ENCODE peak calls at places on chromosomes 16 and 17, in six cellular contexts. One of them, this sample, is unnamed. For H3K4me1, the result is how much of the 10 kb centered on the place peaks cover.

GRCh38 chr16:86078121-86078600 is 179.2 kb downstream of the IRF8 start:
- DNase-seq in HCT116: no peak
- DNase-seq in adrenal gland: no peak
- DNase-seq in esophagus muscularis mucosa: no peak
- DNase-seq in A549: no peak
- DNase-seq in prostate gland: no peak
- DNase-seq in this sample: peak

GRCh38 chr16:14501331-14502255 is 128.5 kb downstream of the PARN start:
- DNase-seq in adrenal gland: peak
- DNase-seq in A549: peak
- DNase-seq in esophagus muscularis mucosa: peak
- DNase-seq in HCT116: peak
- DNase-seq in prostate gland: peak
- DNase-seq in this sample: peak

GRCh38 chr16:79400462-79401149 is 199.9 kb downstream of the MAF start:
- DNase-seq in prostate gland: no peak
- DNase-seq in adrenal gland: no peak
- DNase-seq in A549: no peak
- DNase-seq in esophagus muscularis mucosa: no peak
- DNase-seq in HCT116: no peak
- DNase-seq in this sample: peak

GRCh38 chr16:87138316-87138715 is 178.9 kb downstream of the C16orf95 start:
- DNase-seq in HCT116: no peak
- DNase-seq in A549: no peak
- DNase-seq in esophagus muscularis mucosa: no peak
- DNase-seq in adrenal gland: no peak
- DNase-seq in prostate gland: no peak
- DNase-seq in this sample: no peak

GRCh38 chr17:78173025-78173715 is 4.8 kb downstream of the SYNGR2 start:
- DNase-seq in prostate gland: no peak
- DNase-seq in adrenal gland: no peak
- DNase-seq in HCT116: no peak
- DNase-seq in esophagus muscularis mucosa: no peak
- DNase-seq in A549: no peak
- DNase-seq in this sample: peak

GRCh38 chr16:70301121-70301520 is 2.1 kb downstream of the DDX19B start:
- DNase-seq in adrenal gland: no peak
- DNase-seq in A549: no peak
- DNase-seq in prostate gland: no peak
- DNase-seq in esophagus muscularis mucosa: no peak
- DNase-seq in HCT116: no peak
- DNase-seq in this sample: no peak

GRCh38 chr17:39591958-39592954 is 15.5 kb downstream of the NEUROD2 start:
- DNase-seq in HCT116: peak
- DNase-seq in esophagus muscularis mucosa: no peak
- DNase-seq in A549: peak
- DNase-seq in adrenal gland: no peak
- DNase-seq in prostate gland: no peak
- DNase-seq in this sample: peak

GRCh38 chr17:7707446-7707845 is 2.4 kb downstream of the EFNB3 start:
- DNase-seq in adrenal gland: no peak
- DNase-seq in esophagus muscularis mucosa: no peak
- DNase-seq in prostate gland: no peak
- DNase-seq in HCT116: no peak
- DNase-seq in A549: no peak
- DNase-seq in this sample: no peak

GRCh38 chr16:85690469-85691064 is 1.8 kb upstream of the GINS2 start:
- DNase-seq in esophagus muscularis mucosa: no peak
- DNase-seq in adrenal gland: no peak
- DNase-seq in HCT116: no peak
- DNase-seq in A549: no peak
- DNase-seq in prostate gland: peak
- DNase-seq in this sample: no peak

GRCh38 chr17:3398310-3398709 is at the start of gene OR1E1:
- DNase-seq in HCT116: no peak
- DNase-seq in A549: no peak
- DNase-seq in prostate gland: no peak
- DNase-seq in adrenal gland: no peak
- DNase-seq in esophagus muscularis mucosa: no peak
- DNase-seq in this sample: no peak

GRCh38 chr16:75304521-75305363 is 53.3 kb upstream of the BCAR1 start:
- DNase-seq in HCT116: peak
- DNase-seq in A549: peak
- DNase-seq in esophagus muscularis mucosa: no peak
- DNase-seq in prostate gland: no peak
- DNase-seq in adrenal gland: peak
- DNase-seq in this sample: peak

GRCh38 chr17:44084131-44084538 is 13.6 kb downstream of the G6PC3 start:
- DNase-seq in HCT116: no peak
- DNase-seq in A549: no peak
- DNase-seq in adrenal gland: no peak
- DNase-seq in prostate gland: no peak
- DNase-seq in esophagus muscularis mucosa: no peak
- DNase-seq in this sample: no peak

GRCh38 chr16:9594961-9595360 is 503.5 kb downstream of the HAPSTR1 start:
- DNase-seq in adrenal gland: no peak
- DNase-seq in prostate gland: no peak
- DNase-seq in A549: no peak
- DNase-seq in HCT116: no peak
- DNase-seq in esophagus muscularis mucosa: no peak
- DNase-seq in this sample: no peak

GRCh38 chr17:4032738-4033137 is 68.5 kb upstream of the ATP2A3 start:
- DNase-seq in adrenal gland: no peak
- DNase-seq in esophagus muscularis mucosa: no peak
- DNase-seq in HCT116: no peak
- DNase-seq in prostate gland: no peak
- DNase-seq in A549: no peak
- DNase-seq in this sample: no peak

GRCh38 chr16:46918905-46919792 is 35.0 kb downstream of the GPT2 start:
- DNase-seq in A549: no peak
- DNase-seq in prostate gland: no peak
- DNase-seq in esophagus muscularis mucosa: no peak
- DNase-seq in adrenal gland: peak
- DNase-seq in HCT116: no peak
- DNase-seq in this sample: peak

GRCh38 chr16:9151597-9151996 is 60.2 kb downstream of the HAPSTR1 start:
- DNase-seq in esophagus muscularis mucosa: no peak
- DNase-seq in adrenal gland: no peak
- DNase-seq in prostate gland: no peak
- DNase-seq in HCT116: no peak
- DNase-seq in A549: no peak
- DNase-seq in this sample: no peak

GRCh38 chr17:77783991-77784820 is 174.3 kb upstream of the TNRC6C start:
- DNase-seq in HCT116: no peak
- DNase-seq in prostate gland: no peak
- DNase-seq in esophagus muscularis mucosa: no peak
- DNase-seq in adrenal gland: no peak
- DNase-seq in A549: no peak
- DNase-seq in this sample: no peak

GRCh38 chr16:18969050-18969854 is 14.5 kb upstream of the TMC7 start:
- DNase-seq in adrenal gland: peak
- DNase-seq in prostate gland: peak
- DNase-seq in A549: peak
- DNase-seq in HCT116: peak
- DNase-seq in esophagus muscularis mucosa: peak
- DNase-seq in this sample: peak

GRCh38 chr16:2271848-2272461 is 4.0 kb upstream of the RNPS1 start:
- DNase-seq in HCT116: no peak
- DNase-seq in adrenal gland: no peak
- DNase-seq in A549: no peak
- DNase-seq in prostate gland: no peak
- DNase-seq in esophagus muscularis mucosa: no peak
- DNase-seq in this sample: no peak

GRCh38 chr17:57986841-57987581 is 1.0 kb downstream of the VEZF1 start:
- DNase-seq in prostate gland: peak
- DNase-seq in HCT116: no peak
- DNase-seq in esophagus muscularis mucosa: no peak
- DNase-seq in adrenal gland: peak
- DNase-seq in A549: peak
- DNase-seq in this sample: peak

GRCh38 chr17:45186955-45187354 is 25.3 kb downstream of the HEXIM2 start:
- DNase-seq in esophagus muscularis mucosa: no peak
- DNase-seq in A549: no peak
- DNase-seq in adrenal gland: no peak
- DNase-seq in prostate gland: no peak
- DNase-seq in HCT116: no peak
- DNase-seq in this sample: no peak

DNA sequence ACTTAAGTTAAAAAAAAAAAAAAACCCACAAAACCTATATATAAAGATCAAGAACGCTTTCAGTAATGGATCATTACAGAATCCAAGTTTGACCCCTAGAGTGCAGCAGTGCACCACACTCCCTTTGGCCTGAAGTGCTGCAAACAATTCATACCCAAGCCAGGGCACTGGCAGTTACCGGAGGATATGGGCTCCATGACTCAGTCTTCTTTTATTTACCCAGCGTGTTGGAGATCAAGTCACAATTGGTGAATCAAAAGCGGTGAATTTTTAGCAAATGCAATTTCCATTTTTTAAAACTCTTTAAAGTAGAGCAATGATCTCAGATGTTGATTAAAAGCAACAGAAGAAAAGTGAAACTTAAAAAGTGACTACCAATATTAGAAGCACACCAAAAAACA is 46.5 kb downstream of the ZNF652 start:
- DNase-seq in esophagus muscularis mucosa: no peak
- DNase-seq in A549: peak
- DNase-seq in prostate gland: peak
- DNase-seq in adrenal gland: peak
- DNase-seq in HCT116: peak
- DNase-seq in this sample: peak
- TF ChIP-seq POLR2A in esophagus muscularis mucosa: no peak
- TF ChIP-seq POLR2A in A549: no peak
- TF ChIP-seq POLR2A in prostate gland: no peak
- TF ChIP-seq POLR2A in adrenal gland: no peak
- TF ChIP-seq POLR2A in HCT116: no peak
- TF ChIP-seq POLR2A in this sample: no peak

GRCh38 chr16:89355036-89355435 is 135.3 kb downstream of the ANKRD11 start:
- DNase-seq in HCT116: no peak
- DNase-seq in adrenal gland: no peak
- DNase-seq in esophagus muscularis mucosa: no peak
- DNase-seq in prostate gland: no peak
- DNase-seq in A549: no peak
- DNase-seq in this sample: no peak

GRCh38 chr16:89354325-89354724 is 136.0 kb downstream of the ANKRD11 start:
- DNase-seq in esophagus muscularis mucosa: no peak
- DNase-seq in HCT116: no peak
- DNase-seq in adrenal gland: no peak
- DNase-seq in A549: no peak
- DNase-seq in prostate gland: no peak
- DNase-seq in this sample: no peak

GRCh38 chr16:89357460-89357859 is 132.9 kb downstream of the ANKRD11 start:
- DNase-seq in esophagus muscularis mucosa: no peak
- DNase-seq in HCT116: no peak
- DNase-seq in adrenal gland: peak
- DNase-seq in A549: no peak
- DNase-seq in prostate gland: no peak
- DNase-seq in this sample: no peak

GRCh38 chr16:89357055-89357454 is 133.3 kb downstream of the ANKRD11 start:
- DNase-seq in adrenal gland: no peak
- DNase-seq in esophagus muscularis mucosa: no peak
- DNase-seq in A549: no peak
- DNase-seq in prostate gland: no peak
- DNase-seq in HCT116: no peak
- DNase-seq in this sample: no peak

GRCh38 chr16:89355686-89356085 is 134.7 kb downstream of the ANKRD11 start:
- DNase-seq in HCT116: no peak
- DNase-seq in A549: no peak
- DNase-seq in adrenal gland: no peak
- DNase-seq in prostate gland: no peak
- DNase-seq in esophagus muscularis mucosa: no peak
- DNase-seq in this sample: no peak
- H3K4me1 ChIP-seq in HCT116: half or more
- H3K4me1 ChIP-seq in A549: half or more
- H3K4me1 ChIP-seq in adrenal gland: half or more
- H3K4me1 ChIP-seq in prostate gland: under half
- H3K4me1 ChIP-seq in esophagus muscularis mucosa: half or more
- H3K4me1 ChIP-seq in this sample: under half

GRCh38 chr17:80891096-80892018 is 100.3 kb upstream of the CHMP6 start:
- DNase-seq in HCT116: peak
- DNase-seq in adrenal gland: peak
- DNase-seq in esophagus muscularis mucosa: no peak
- DNase-seq in A549: peak
- DNase-seq in prostate gland: no peak
- DNase-seq in this sample: peak
- TF ChIP-seq POLR2A in HCT116: no peak
- TF ChIP-seq POLR2A in adrenal gland: peak
- TF ChIP-seq POLR2A in esophagus muscularis mucosa: no peak
- TF ChIP-seq POLR2A in A549: no peak
- TF ChIP-seq POLR2A in prostate gland: no peak
- TF ChIP-seq POLR2A in this sample: no peak

GRCh38 chr16:88760424-88761142 is 24.4 kb downstream of the PIEZO1 start:
- DNase-seq in prostate gland: peak
- DNase-seq in A549: no peak
- DNase-seq in adrenal gland: peak
- DNase-seq in esophagus muscularis mucosa: no peak
- DNase-seq in HCT116: no peak
- DNase-seq in this sample: peak
- H3K4me1 ChIP-seq in prostate gland: half or more
- H3K4me1 ChIP-seq in A549: under half
- H3K4me1 ChIP-seq in adrenal gland: under half
- H3K4me1 ChIP-seq in esophagus muscularis mucosa: half or more
- H3K4me1 ChIP-seq in HCT116: half or more
- H3K4me1 ChIP-seq in this sample: half or more

GRCh38 chr17:82134101-82134500 is 36.1 kb upstream of the FASN start:
- DNase-seq in adrenal gland: peak
- DNase-seq in HCT116: no peak
- DNase-seq in prostate gland: peak
- DNase-seq in esophagus muscularis mucosa: no peak
- DNase-seq in A549: no peak
- DNase-seq in this sample: peak
- TF ChIP-seq POLR2A in adrenal gland: no peak
- TF ChIP-seq POLR2A in HCT116: no peak
- TF ChIP-seq POLR2A in prostate gland: peak
- TF ChIP-seq POLR2A in esophagus muscularis mucosa: no peak
- TF ChIP-seq POLR2A in A549: no peak
- TF ChIP-seq POLR2A in this sample: no peak